ENCODE peak calls at places on chromosomes 12 and 14, in four cellular contexts. Q is CD8-positive, alpha-beta T cell; K is AG04449; G is choroid plexus epithelial cell. M is an unnamed sample.

GRCh38 chr14:25009891-25010290 is 40.1 kb downstream of the STXBP6 start:
- DNase-seq in G (no peak), K (no peak), Q (no peak), M (no peak)

GRCh38 chr14:31964979-31965734 is 111.9 kb upstream of the ARHGAP5 start:
- DNase-seq in Q (no peak), G (no peak), K (no peak), M (no peak)

GRCh38 chr12:28130625-28131598 is 59.3 kb upstream of the CCDC91 start:
- DNase-seq in Q (no peak), G (peak), K (peak), M (peak)

GRCh38 chr12:47509398-47509851 is 196.4 kb downstream of the RPAP3 start:
- DNase-seq in Q (no peak), G (peak), K (peak), M (no peak)

GRCh38 chr14:43687866-43688265 is 819.2 kb downstream of the FSCB start:
- DNase-seq in Q (no peak), G (peak), K (no peak), M (peak)

GRCh38 chr12:102905229-102905628 is 11.8 kb downstream of the PAH start:
- DNase-seq in K (no peak), G (no peak), Q (no peak), M (no peak)

GRCh38 chr12:79082595-79082994 is 218.0 kb downstream of the SYT1 start:
- DNase-seq in Q (no peak), K (no peak), G (no peak), M (no peak)

GRCh38 chr12:91885851-91886250 is 259.8 kb downstream of the BTG1 start:
- DNase-seq in G (no peak), Q (no peak), K (no peak), M (no peak)

GRCh38 chr14:94581127-94581999 is at the start of gene SERPINA5:
- DNase-seq in Q (no peak), K (no peak), G (peak), M (no peak)

GRCh38 chr14:104888489-104889373 is 23.7 kb downstream of the CEP170B start:
- DNase-seq in Q (peak), K (no peak), G (no peak), M (no peak)

DNA sequence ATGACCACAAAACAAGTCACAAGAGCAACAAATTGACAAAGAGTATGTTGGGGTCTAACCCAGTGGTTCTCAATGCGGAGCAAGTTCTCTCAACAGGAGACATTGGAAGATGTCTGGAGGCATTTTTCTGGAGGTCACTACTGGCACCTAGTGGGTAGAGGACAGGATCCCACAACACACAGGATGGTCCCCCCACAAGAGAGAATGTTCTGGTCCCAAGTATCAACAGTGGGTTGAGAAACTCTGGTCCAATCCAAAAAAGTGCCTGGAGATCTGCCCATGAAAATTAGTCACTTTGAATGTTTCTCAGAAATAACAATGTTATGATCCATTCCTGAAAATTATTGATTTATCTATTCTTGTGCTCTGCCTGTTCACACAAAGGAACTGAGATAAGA is 3.3 kb downstream of the SSH1 start:
- DNase-seq in G (peak), K (no peak), Q (no peak), M (peak)
- TF ChIP-seq CTCF in G (peak), K (peak), Q (no peak), M (peak)

GRCh38 chr12:26195250-26195640 is at the start of gene SSPN:
- DNase-seq in G (peak), Q (no peak), K (no peak), M (peak)
- H3K4me3 ChIP-seq in G (peak), Q (no peak), K (peak), M (peak)

DNA sequence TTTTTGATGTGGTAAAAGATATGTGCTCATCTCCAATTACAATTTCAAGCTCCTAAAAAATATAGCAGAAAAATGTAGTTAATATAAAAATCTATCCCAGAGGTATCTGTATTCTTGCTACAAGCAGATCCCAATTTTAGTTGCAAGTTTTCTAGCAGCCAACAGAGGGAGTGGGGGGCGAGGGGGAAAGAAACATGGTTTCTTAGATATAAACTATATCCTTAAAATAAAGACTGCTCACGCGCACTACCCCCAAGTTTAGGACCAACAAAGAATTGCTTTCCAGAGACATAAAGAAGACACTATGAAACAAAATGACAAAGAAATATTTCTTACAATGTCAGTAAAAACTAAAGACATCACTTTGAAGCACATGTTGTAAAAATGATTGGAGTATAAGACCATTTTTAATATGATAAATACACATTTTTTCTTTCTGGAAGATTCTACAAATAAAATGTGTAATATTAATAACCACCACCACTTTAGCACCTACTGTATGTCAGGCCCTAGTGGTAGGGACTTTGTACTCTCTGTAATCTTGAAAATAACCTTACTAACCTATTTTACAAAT is 5.4 kb downstream of the MAGOHB start:
- DNase-seq in K (no peak), Q (peak), G (peak), M (peak)
- TF ChIP-seq CTCF in K (peak), Q (peak), G (peak), M (peak)

DNA sequence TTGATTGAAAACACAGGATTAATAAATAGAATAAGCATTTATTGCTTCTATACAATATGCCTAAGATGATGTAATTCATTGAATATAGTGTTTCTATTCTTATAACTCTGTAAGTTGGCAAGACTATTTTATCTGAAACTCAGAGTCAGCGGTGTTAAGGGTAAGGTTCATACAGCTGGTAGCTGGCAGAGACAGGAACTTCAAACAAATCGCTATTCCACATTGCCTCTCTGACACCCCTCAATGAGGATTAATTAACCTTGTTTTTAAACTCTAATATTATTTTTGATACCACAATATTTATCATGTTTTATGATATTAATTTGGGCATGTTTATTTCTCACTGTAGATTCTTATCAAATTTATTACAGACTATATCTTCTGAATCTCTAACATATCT is 323.4 kb downstream of the ACSS3 start:
- DNase-seq in G (no peak), Q (no peak), K (no peak), M (no peak)
- H3K4me3 ChIP-seq in G (no peak), Q (no peak), K (no peak), M (no peak)

GRCh38 chr12:2435511-2435910 is 359.3 kb upstream of the FKBP4 start:
- DNase-seq in G (no peak), Q (no peak), K (no peak), M (no peak)
- TF ChIP-seq CTCF in G (no peak), Q (no peak), K (no peak), M (no peak)

GRCh38 chr12:64584173-64584555 is 26.1 kb upstream of the RASSF3 start:
- DNase-seq in G (no peak), K (no peak), Q (no peak), M (no peak)

GRCh38 chr12:64582862-64583261 is 27.4 kb upstream of the RASSF3 start:
- DNase-seq in G (no peak), Q (no peak), K (no peak), M (no peak)

GRCh38 chr12:64582111-64582510 is 28.2 kb upstream of the RASSF3 start:
- DNase-seq in Q (no peak), K (no peak), G (no peak), M (no peak)

GRCh38 chr12:64585085-64585484 is 25.2 kb upstream of the RASSF3 start:
- DNase-seq in K (no peak), G (no peak), Q (no peak), M (no peak)

GRCh38 chr12:64583395-64584172 is 26.7 kb upstream of the RASSF3 start:
- DNase-seq in G (peak), Q (no peak), K (no peak), M (no peak)
- H3K4me3 ChIP-seq in G (no peak), Q (peak), K (no peak), M (no peak)

DNA sequence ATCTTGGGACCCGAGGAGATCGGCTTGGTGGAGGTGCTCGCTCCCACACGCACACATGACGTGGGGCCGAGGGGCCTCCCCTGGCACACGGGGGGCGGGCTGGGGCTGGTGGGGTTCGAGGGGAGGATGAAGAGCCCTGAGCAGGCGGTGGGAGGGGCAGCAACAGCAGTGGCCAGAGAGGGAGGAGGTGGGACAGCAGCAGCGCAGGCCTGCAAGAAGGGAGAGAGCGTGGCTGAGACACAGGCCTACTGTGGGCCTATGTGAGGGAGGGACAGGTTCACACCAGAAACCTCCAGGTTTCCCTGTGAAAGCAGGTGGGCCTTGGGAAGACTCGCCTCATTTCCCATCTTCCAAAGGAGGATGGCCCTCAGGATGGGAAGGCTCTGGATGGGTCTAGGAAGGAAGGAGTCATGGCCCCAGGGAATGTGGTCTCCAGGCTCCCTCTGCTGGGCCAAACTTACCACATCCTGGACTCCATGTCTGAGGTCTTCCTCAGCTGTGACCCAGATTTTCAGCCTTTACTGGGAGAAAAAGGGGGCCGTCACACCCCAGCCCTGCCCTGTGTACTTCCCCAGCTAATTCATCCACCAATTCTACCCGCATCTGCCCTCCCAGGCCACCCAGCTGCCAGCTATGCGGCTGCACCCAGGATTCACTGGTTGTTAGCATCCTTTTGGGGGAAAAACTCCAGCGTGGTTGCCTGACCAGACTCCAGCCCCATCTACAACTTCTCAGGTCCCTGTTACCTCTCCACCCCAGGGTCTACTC is 2.8 kb downstream of the PIANP start:
- DNase-seq in G (peak), K (no peak), Q (peak), M (peak)
- TF ChIP-seq CTCF in G (peak), K (peak), Q (no peak), M (peak)

GRCh38 chr12:97927991-97928390 is 465.4 kb downstream of the RMST start:
- DNase-seq in G (no peak), Q (no peak), K (no peak), M (no peak)
- H3K4me3 ChIP-seq in G (no peak), Q (no peak), K (no peak), M (no peak)